ENCODE peak calls at places on chromosomes 7 and 10, in nine cellular contexts. B is AG10803, E is pancreas, X is IMR-90, Y is thoracic aorta, L is lower leg skin, S is upper lobe of right lung, M is fibroblast of the aortic adventitia, R is left ventricle myocardium inferior. H is an unnamed sample.

GRCh38 chr7:102992820-102993531 is 80.2 kb downstream of the LRRC17 start:
- DNase-seq in Y (no peak), M (peak; percentile 96), L (no peak), E (no peak), X (peak; percentile 87), R (no peak), S (no peak), B (peak; percentile 47), H (peak; percentile 36)

GRCh38 chr7:17289074-17289665 is 9.3 kb upstream of the AHR start:
- DNase-seq in M (peak; percentile 77), B (no peak), S (no peak), E (no peak), R (no peak), Y (no peak), X (peak; percentile 49), L (no peak), H (no peak)

GRCh38 chr7:142616121-142616643 is 133.1 kb upstream of the PRSS1 start:
- DNase-seq in S (no peak), X (no peak), Y (no peak), B (no peak), M (no peak), L (no peak), E (no peak), R (no peak), H (no peak)

GRCh38 chr7:36066021-36066664 is 86.9 kb upstream of the EEPD1 start:
- DNase-seq in Y (no peak), R (no peak), B (no peak), M (no peak), E (no peak), X (no peak), L (no peak), S (no peak), H (no peak)

GRCh38 chr10:105585753-105586152 is 944.7 kb downstream of the SORCS3 start:
- DNase-seq in S (no peak), X (peak; percentile 82), B (peak; percentile 3), Y (no peak), E (no peak), R (no peak), M (peak; percentile 56), L (no peak), H (peak; percentile 3)

GRCh38 chr10:62384057-62384446 is 9.9 kb downstream of the ZNF365 start:
- DNase-seq in M (peak; percentile 76), B (peak; percentile 72), Y (no peak), E (no peak), X (peak; percentile 88), R (no peak), L (no peak), S (no peak), H (no peak)

GRCh38 chr7:71261066-71261465 is 129.1 kb downstream of the GALNT17 start:
- DNase-seq in Y (no peak), M (no peak), R (no peak), X (no peak), E (no peak), L (no peak), B (no peak), S (no peak), H (no peak)

GRCh38 chr10:79404231-79404609 is 41.2 kb downstream of the ZCCHC24 start:
- DNase-seq in M (peak; percentile 96), X (peak; percentile 76), Y (no peak), L (peak; percentile 82), B (peak; percentile 89), S (peak; percentile 66), E (peak; percentile 40), R (peak; percentile 66), H (no peak)

GRCh38 chr10:112716076-112716475 is 234.0 kb upstream of the TCF7L2 start:
- DNase-seq in R (no peak), M (no peak), Y (no peak), B (no peak), X (no peak), S (no peak), L (no peak), E (no peak), H (no peak)

GRCh38 chr10:89367529-89367928 is 10.3 kb upstream of the IFIT1B start:
- DNase-seq in R (no peak), L (no peak), X (no peak), S (no peak), Y (no peak), E (no peak), B (no peak), M (no peak), H (no peak)

GRCh38 chr10:31804416-31804815 is 124.2 kb downstream of the ARHGAP12 start:
- DNase-seq in Y (no peak), X (no peak), M (peak; percentile 25), B (peak; percentile 87), E (no peak), S (no peak), R (no peak), L (no peak), H (peak; percentile 24)

GRCh38 chr10:78802866-78803265 is 265.9 kb upstream of the ZMIZ1 start:
- DNase-seq in R (peak; percentile 74), Y (no peak), S (no peak), B (peak; percentile 85), M (peak; percentile 81), E (no peak), L (peak; percentile 62), X (peak; percentile 79), H (peak; percentile 24)

GRCh38 chr10:100656479-100656878 is 88.9 kb upstream of the PAX2 start:
- DNase-seq in E (peak; percentile 69), L (no peak), M (no peak), S (no peak), Y (no peak), R (no peak), B (no peak), X (no peak), H (no peak)

GRCh38 chr7:7639847-7640220 is 718 bp upstream of the UMAD1 start:
- DNase-seq in M (peak; percentile 37), R (no peak), E (no peak), B (peak; percentile 4), Y (no peak), L (no peak), S (no peak), X (peak; percentile 2), H (no peak)

GRCh38 chr7:108442039-108442568 is 14.1 kb downstream of the NRCAM start:
- DNase-seq in B (no peak), S (no peak), L (no peak), X (no peak), R (no peak), Y (no peak), M (no peak), E (no peak), H (no peak)

GRCh38 chr7:34748244-34749039 is 90.4 kb downstream of the NPSR1 start:
- DNase-seq in B (peak; percentile 87), X (peak; percentile 12), L (peak; percentile 20), R (peak; percentile 81), M (peak; percentile 10), Y (no peak), S (peak; percentile 90), E (peak; percentile 89), H (no peak)

GRCh38 chr7:115475774-115476407 is 554.0 kb downstream of the MDFIC start:
- DNase-seq in Y (no peak), S (no peak), B (no peak), R (no peak), X (no peak), L (no peak), M (no peak), E (no peak), H (no peak)

GRCh38 chr7:14900051-14900450 is 2.5 kb downstream of the DGKB start:
- DNase-seq in L (no peak), R (no peak), X (peak; percentile 0), B (peak; percentile 2), Y (no peak), M (peak; percentile 24), S (no peak), E (no peak), H (no peak)

GRCh38 chr7:158989006-158989405 is 132.6 kb downstream of the DYNC2I1 start:
- DNase-seq in M (no peak), S (no peak), E (no peak), B (no peak), Y (no peak), L (no peak), R (no peak), X (no peak), H (no peak)

DNA sequence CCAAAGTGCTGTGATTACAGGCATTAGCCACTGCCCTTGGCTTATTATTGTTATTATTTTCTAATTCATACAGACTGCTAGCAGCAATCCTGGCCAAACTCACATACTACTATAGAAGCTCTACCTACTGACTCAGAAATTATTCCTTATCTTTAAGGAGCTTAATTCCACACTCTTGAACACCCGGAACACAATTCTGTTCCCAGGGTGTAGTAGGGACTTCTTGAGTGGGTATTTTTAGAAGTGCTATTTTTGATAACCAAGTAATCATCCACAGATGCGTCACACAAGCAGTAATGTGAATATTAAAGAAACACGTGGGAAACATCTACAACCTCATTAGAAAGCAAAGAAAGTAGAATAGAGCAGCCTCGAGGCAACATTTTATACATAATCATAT is 149.2 kb downstream of the PTEN start:
- DNase-seq in Y (no peak), R (no peak), S (no peak), L (no peak), X (no peak), B (peak; percentile 15), M (peak; percentile 34), E (no peak), H (peak; percentile 7)
- H3K4me3 ChIP-seq in Y (no peak overlapping the region), R (no peak overlapping the region), S (no peak overlapping the region), L (no peak overlapping the region), X (no peak overlapping the region), B (no peak overlapping the region), M (no peak overlapping the region), E (no peak overlapping the region), H (no peak overlapping the region)

DNA sequence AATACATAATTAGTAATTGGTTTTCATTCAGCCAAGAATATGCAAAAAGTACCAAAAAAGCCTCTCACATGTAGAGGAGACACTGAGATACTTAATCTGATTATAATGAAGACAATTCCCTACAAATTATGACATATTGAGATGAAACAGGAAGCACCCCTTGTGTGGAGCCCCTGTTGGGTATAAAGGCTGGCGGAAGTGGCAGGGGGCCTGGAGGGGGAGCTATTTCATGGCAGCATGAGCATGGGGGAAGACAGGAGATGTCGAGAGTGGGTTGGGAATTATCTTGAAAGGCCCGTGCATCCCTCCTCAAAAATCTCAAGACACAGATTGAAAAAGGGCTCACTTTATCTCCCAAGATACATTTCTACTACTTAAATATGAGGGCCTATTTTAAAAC is 96.9 kb downstream of the PIP4K2A start:
- DNase-seq in X (no peak), B (no peak), R (no peak), L (no peak), Y (no peak), S (no peak), M (no peak), E (no peak), H (no peak)
- TF ChIP-seq CTCF in X (no peak), B (no peak), R (no peak), L (no peak), Y (no peak), S (no peak), M (no peak), E (no peak), H (no peak)

DNA sequence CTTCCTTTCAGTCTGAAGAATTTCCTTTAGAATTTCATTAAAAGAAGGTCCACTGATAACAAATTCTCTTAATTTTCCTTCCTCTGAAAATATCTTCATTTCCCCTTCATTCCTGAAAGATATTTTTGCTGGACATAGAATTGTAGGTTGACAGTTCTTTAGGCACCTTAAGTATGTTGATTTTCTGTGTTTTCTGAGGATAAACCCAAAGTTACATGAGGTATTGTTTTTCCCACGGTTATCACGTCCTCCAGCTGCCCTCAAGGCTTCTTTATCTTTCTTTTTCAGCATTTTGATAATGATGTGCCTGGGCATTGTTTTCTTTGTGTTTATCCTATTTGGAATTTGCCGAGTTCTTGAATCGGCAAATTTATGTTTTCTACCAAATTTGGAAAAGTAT is 105.3 kb downstream of the ELFN1 start:
- DNase-seq in Y (no peak), M (no peak), B (no peak), S (no peak), L (no peak), R (no peak), E (no peak), X (no peak), H (no peak)
- H3K4me3 ChIP-seq in Y (no peak overlapping the region), M (no peak overlapping the region), B (no peak overlapping the region), S (no peak overlapping the region), L (no peak overlapping the region), R (no peak overlapping the region), E (no peak overlapping the region), X (no peak overlapping the region), H (no peak overlapping the region)

GRCh38 chr7:112296416-112296815 is 89.9 kb downstream of the ZNF277 start:
- DNase-seq in E (no peak), R (no peak), X (no peak), S (no peak), M (peak; percentile 10), B (no peak), Y (no peak), L (no peak), H (no peak)
- TF ChIP-seq CTCF in E (no peak), R (no peak), X (no peak), S (no peak), M (no peak), B (no peak), Y (no peak), L (no peak), H (no peak)

H was measured in AG04449.